ENCODE peak calls at places on chromosomes 11 and 22, in nine cellular contexts. V is AG09309; P is kidney; D is putamen; Z is stimulated activated CD4-positive, alpha-beta T cell treated with anti-CD3 and anti-CD28 coated beads, Interleukin-1b, Interleukin-23, amount 100 ng/mL, for 1 hour; S is left ventricle myocardium superior; J is AG10803; Y is stimulated activated CD8-positive, alpha-beta memory T cell treated with anti-CD3 and anti-CD28 coated beads, Interleukin-4, amount 100 ng/mL, for 48 hours; W is A673. C is an unnamed sample.

GRCh38 chr11:117670443-117670842 is 126.6 kb downstream of the DSCAML1 start:
- DNase-seq in V (no peak), P (no peak), D (peak), Z (no peak), S (no peak), J (no peak), Y (no peak), W (no peak), C (no peak)

GRCh38 chr11:36306888-36307287 is 10.8 kb downstream of the PRR5L start:
- DNase-seq in V (no peak), P (no peak), D (no peak), Z (no peak), S (no peak), J (peak), Y (no peak), W (peak), C (no peak)

GRCh38 chr11:92738281-92738680 is 231.2 kb upstream of the MTNR1B start:
- DNase-seq in V (no peak), P (no peak), D (no peak), Z (no peak), S (no peak), J (peak), Y (no peak), W (no peak), C (no peak)

GRCh38 chr11:3853935-3854659 is 1.4 kb upstream of the STIM1 start:
- DNase-seq in V (no peak), P (no peak), D (peak), Z (no peak), S (peak), J (no peak), Y (peak), W (no peak), C (no peak)

GRCh38 chr11:1727861-1728260 is 22.5 kb downstream of the IFITM10 start:
- DNase-seq in V (no peak), P (no peak), D (no peak), Z (no peak), S (no peak), J (no peak), Y (peak), W (no peak), C (no peak)

GRCh38 chr22:29157759-29158535 is 47.7 kb upstream of the EMID1 start:
- DNase-seq in V (no peak), P (peak), D (no peak), Z (no peak), S (no peak), J (no peak), Y (no peak), W (no peak), C (no peak)

GRCh38 chr22:17872491-17872890 is 98.2 kb upstream of the BID start:
- DNase-seq in V (no peak), P (no peak), D (no peak), Z (no peak), S (no peak), J (no peak), Y (no peak), W (no peak), C (no peak)

GRCh38 chr11:121634889-121635288 is 182.1 kb upstream of the SORL1-AS1 start:
- DNase-seq in V (peak), P (no peak), D (no peak), Z (no peak), S (no peak), J (peak), Y (no peak), W (peak), C (no peak)

C was measured in retinal pigment epithelial cell.